ENCODE peak calls at places on chromosome 7, in six cellular contexts. R is Peyer's patch; S is heart right ventricle; J is small intestine; M is lower lobe of right lung; Y is naive thymus-derived CD4-positive, alpha-beta T cell. Q is an unnamed sample. For H3K27me3, the result is how much of the 10 kb centered on the place peaks cover.

GRCh38 chr7:24727165-24728120 is 29.8 kb downstream of the GSDME start:
- DNase-seq in R (peak), S (no peak), J (no peak), Y (no peak), M (no peak), Q (no peak)

GRCh38 chr7:114691605-114692004 is 230.3 kb upstream of the MDFIC start:
- DNase-seq in R (no peak), J (no peak), M (no peak), Y (no peak), S (no peak), Q (no peak)

GRCh38 chr7:15041226-15041625 is 138.7 kb upstream of the DGKB start:
- DNase-seq in J (no peak), R (no peak), M (no peak), S (no peak), Y (no peak), Q (no peak)

GRCh38 chr7:4461511-4461910 is 220.6 kb upstream of the FOXK1 start:
- DNase-seq in S (no peak), J (no peak), R (no peak), Y (no peak), M (no peak), Q (no peak)

GRCh38 chr7:41711283-41712064 is 8.6 kb upstream of the INHBA start:
- DNase-seq in J (peak), Y (no peak), M (peak), S (no peak), R (no peak), Q (no peak)

GRCh38 chr7:41969713-41970112 is 266.8 kb upstream of the INHBA start:
- DNase-seq in M (no peak), Y (no peak), J (no peak), S (no peak), R (no peak), Q (no peak)

GRCh38 chr7:77913977-77914607 is 115.5 kb downstream of the PHTF2 start:
- DNase-seq in S (no peak), Y (no peak), J (no peak), R (no peak), M (no peak), Q (no peak)

GRCh38 chr7:28686418-28686800 is 271.7 kb downstream of the TRIL start:
- DNase-seq in J (no peak), R (no peak), M (no peak), S (no peak), Y (no peak), Q (peak)

GRCh38 chr7:111364413-111364812 is 197.9 kb downstream of the IMMP2L start:
- DNase-seq in Y (no peak), R (no peak), M (no peak), J (no peak), S (no peak), Q (no peak)

GRCh38 chr7:116552616-116553015 is 27.8 kb downstream of the CAV1 start:
- DNase-seq in Y (no peak), M (no peak), R (no peak), S (no peak), J (no peak), Q (no peak)

GRCh38 chr7:67843001-67843400 is 846.4 kb downstream of the TYW1 start:
- DNase-seq in R (no peak), J (no peak), S (no peak), Y (no peak), M (no peak), Q (no peak)

GRCh38 chr7:63067897-63068585 is 930.6 kb upstream of the ZNF722 start:
- DNase-seq in J (no peak), Y (no peak), S (peak), R (no peak), M (no peak), Q (no peak)

GRCh38 chr7:97871659-97872024 is 566 bp downstream of the ASNS start:
- DNase-seq in J (peak), M (no peak), R (peak), Y (peak), S (no peak), Q (no peak)

GRCh38 chr7:2476776-2477446 is 713 bp upstream of the GRIFIN start:
- DNase-seq in R (no peak), Y (no peak), S (no peak), J (no peak), M (no peak), Q (no peak)

GRCh38 chr7:40876604-40877003 is 741.8 kb downstream of the SUGCT start:
- DNase-seq in R (no peak), J (no peak), M (no peak), Y (no peak), S (no peak), Q (no peak)

GRCh38 chr7:142703655-142704310 is 45.5 kb upstream of the PRSS1 start:
- DNase-seq in J (no peak), M (no peak), Y (no peak), R (no peak), S (no peak), Q (no peak)

GRCh38 chr7:38929460-38930171 is 20.6 kb upstream of the VPS41 start:
- DNase-seq in M (peak), R (no peak), J (no peak), Y (no peak), S (no peak), Q (peak)

GRCh38 chr7:34838329-34838728 is 180.3 kb downstream of the NPSR1 start:
- DNase-seq in M (no peak), Y (no peak), S (no peak), J (no peak), R (no peak), Q (no peak)

GRCh38 chr7:101410743-101411476 is 48.2 kb downstream of the COL26A1 start:
- DNase-seq in R (no peak), S (peak), Y (no peak), M (peak), J (no peak), Q (no peak)

GRCh38 chr7:139099181-139099947 is 10.2 kb downstream of the ZC3HAV1 start:
- DNase-seq in Y (no peak), J (no peak), S (no peak), R (no peak), M (no peak), Q (no peak)

GRCh38 chr7:44392618-44393010 is 67.2 kb upstream of the CAMK2B start:
- DNase-seq in M (no peak), J (no peak), Y (no peak), R (no peak), S (no peak), Q (no peak)

GRCh38 chr7:104966022-104966421 is 48.0 kb upstream of the KMT2E start:
- DNase-seq in R (no peak), M (no peak), Y (no peak), J (no peak), S (no peak), Q (no peak)

GRCh38 chr7:55571534-55572377 is 546 bp downstream of the VOPP1 start:
- DNase-seq in M (peak), Y (peak), R (peak), J (peak), S (peak), Q (no peak)

GRCh38 chr7:32881074-32881982 is 10.2 kb downstream of the KBTBD2 start:
- DNase-seq in M (no peak), J (no peak), S (no peak), R (no peak), Y (no peak), Q (no peak)

GRCh38 chr7:36986429-36987362 is 262.4 kb upstream of the AOAH start:
- DNase-seq in M (peak), R (peak), Y (no peak), J (peak), S (peak), Q (no peak)

GRCh38 chr7:144391823-144392255 is 11.7 kb downstream of the NOBOX start:
- DNase-seq in S (no peak), M (no peak), Y (peak), J (peak), R (no peak), Q (no peak)

GRCh38 chr7:103811315-103811714 is 178.1 kb downstream of the RELN start:
- DNase-seq in Y (no peak), S (no peak), J (no peak), M (no peak), R (no peak), Q (no peak)

GRCh38 chr7:69414555-69414954 is 183.7 kb upstream of the AUTS2 start:
- DNase-seq in S (no peak), M (no peak), J (no peak), Y (no peak), R (no peak), Q (no peak)

GRCh38 chr7:18667466-18667865 is 171.9 kb downstream of the HDAC9 start:
- DNase-seq in S (no peak), Y (no peak), M (no peak), R (no peak), J (no peak), Q (peak)

GRCh38 chr7:152663101-152663740 is 12.7 kb downstream of the XRCC2 start:
- DNase-seq in Y (no peak), R (no peak), J (no peak), S (no peak), M (no peak), Q (no peak)

GRCh38 chr7:80967536-80968297 is 48.9 kb upstream of the SEMA3C start:
- DNase-seq in S (no peak), R (no peak), Y (no peak), J (no peak), M (no peak), Q (no peak)

GRCh38 chr7:98458090-98458875 is 57.4 kb upstream of the BAIAP2L1 start:
- DNase-seq in R (no peak), M (no peak), J (no peak), S (no peak), Y (no peak), Q (no peak)

GRCh38 chr7:30115709-30116297 is 19.0 kb upstream of the MTURN start:
- DNase-seq in S (no peak), Y (no peak), J (no peak), R (no peak), M (no peak), Q (no peak)

GRCh38 chr7:43461349-43462024 is 121.4 kb upstream of the STK17A start:
- DNase-seq in M (no peak), S (no peak), J (no peak), R (no peak), Y (no peak), Q (no peak)

GRCh38 chr7:73995330-73995729 is 32.6 kb upstream of the ELN start:
- DNase-seq in Y (no peak), S (no peak), M (no peak), J (no peak), R (no peak), Q (no peak)

GRCh38 chr7:477626-478220 is 41.9 kb downstream of the PDGFA start:
- DNase-seq in R (no peak), J (no peak), S (no peak), Y (no peak), M (no peak), Q (no peak)

GRCh38 chr7:44148961-44149550 is 7.9 kb upstream of the MYL7 start:
- DNase-seq in M (no peak), Y (no peak), S (no peak), R (no peak), J (no peak), Q (no peak)

GRCh38 chr7:101560856-101561255 is 68.2 kb downstream of the MYL10 start:
- DNase-seq in M (no peak), S (no peak), R (no peak), J (no peak), Y (no peak), Q (no peak)

GRCh38 chr7:55253188-55253587 is 111.9 kb upstream of the LANCL2 start:
- DNase-seq in Y (no peak), J (no peak), M (no peak), R (no peak), S (no peak), Q (no peak)

GRCh38 chr7:150877545-150877944 is 25.2 kb downstream of the AOC1 start:
- DNase-seq in Y (no peak), M (no peak), J (no peak), S (no peak), R (no peak), Q (no peak)

DNA sequence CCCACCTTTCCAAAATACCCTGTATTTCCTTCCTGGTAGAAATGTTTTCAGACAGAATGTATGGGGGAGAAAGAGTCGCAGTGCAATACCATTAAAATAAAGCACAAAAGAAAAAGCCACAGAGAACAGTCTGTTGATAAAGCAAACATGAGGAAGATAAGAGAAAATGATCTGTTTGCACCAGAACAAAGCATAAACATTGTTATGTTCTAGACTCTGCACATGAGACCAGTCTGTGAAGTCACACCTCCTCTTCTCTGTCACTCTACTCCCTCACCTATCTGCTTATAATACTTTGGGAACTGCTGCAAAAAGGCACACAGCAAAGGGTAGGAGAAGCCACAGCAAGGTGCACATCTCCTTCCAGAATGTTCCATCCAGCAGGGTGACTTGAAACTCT is 67.2 kb upstream of the LRGUK start:
- DNase-seq in M (no peak), S (no peak), Y (no peak), J (no peak), R (no peak), Q (no peak)
- H3K27me3 ChIP-seq in M (under half), S (under half), Y (under half), J (under half), R (under half), Q (under half)

GRCh38 chr7:27101906-27102577 is 441 bp downstream of the HOXA2 start:
- DNase-seq in S (no peak), M (no peak), J (no peak), Y (no peak), R (no peak), Q (no peak)
- H3K4me3 ChIP-seq in S (no peak), M (peak), J (peak), Y (no peak), R (peak), Q (peak)

GRCh38 chr7:129786825-129787563 is 165.8 kb downstream of the UBE2H start:
- DNase-seq in Y (no peak), M (no peak), S (no peak), J (no peak), R (no peak), Q (no peak)

GRCh38 chr7:129784783-129785456 is 167.8 kb downstream of the UBE2H start:
- DNase-seq in M (no peak), J (peak), S (no peak), Y (no peak), R (peak), Q (no peak)

GRCh38 chr7:129784437-129784782 is 168.3 kb downstream of the UBE2H start:
- DNase-seq in R (no peak), Y (no peak), S (no peak), M (no peak), J (no peak), Q (no peak)

GRCh38 chr7:129785457-129786178 is 167.1 kb downstream of the UBE2H start:
- DNase-seq in Y (no peak), R (no peak), S (no peak), M (no peak), J (no peak), Q (no peak)

DNA sequence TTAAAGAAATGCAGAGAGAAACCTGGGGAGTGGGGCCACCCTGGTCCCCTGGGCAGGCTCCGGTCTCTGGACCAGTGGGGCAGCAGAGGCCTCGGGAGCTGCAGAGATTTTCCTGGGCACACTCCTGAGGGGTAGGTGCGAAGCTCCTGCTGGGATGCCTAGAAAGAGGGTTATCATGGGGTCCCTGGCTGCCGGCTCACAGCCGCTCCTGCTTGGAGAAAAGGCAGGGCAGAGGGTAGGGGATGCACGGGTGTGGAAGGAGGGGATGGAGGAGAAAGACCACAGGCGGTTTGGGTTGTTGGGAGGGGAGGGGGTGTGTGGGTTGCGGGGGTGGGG is 166.6 kb downstream of the UBE2H start:
- DNase-seq in J (no peak), M (no peak), Y (no peak), R (no peak), S (no peak), Q (no peak)
- H3K27me3 ChIP-seq in J (under half), M (half or more), Y (under half), R (under half), S (half or more), Q (half or more)

DNA sequence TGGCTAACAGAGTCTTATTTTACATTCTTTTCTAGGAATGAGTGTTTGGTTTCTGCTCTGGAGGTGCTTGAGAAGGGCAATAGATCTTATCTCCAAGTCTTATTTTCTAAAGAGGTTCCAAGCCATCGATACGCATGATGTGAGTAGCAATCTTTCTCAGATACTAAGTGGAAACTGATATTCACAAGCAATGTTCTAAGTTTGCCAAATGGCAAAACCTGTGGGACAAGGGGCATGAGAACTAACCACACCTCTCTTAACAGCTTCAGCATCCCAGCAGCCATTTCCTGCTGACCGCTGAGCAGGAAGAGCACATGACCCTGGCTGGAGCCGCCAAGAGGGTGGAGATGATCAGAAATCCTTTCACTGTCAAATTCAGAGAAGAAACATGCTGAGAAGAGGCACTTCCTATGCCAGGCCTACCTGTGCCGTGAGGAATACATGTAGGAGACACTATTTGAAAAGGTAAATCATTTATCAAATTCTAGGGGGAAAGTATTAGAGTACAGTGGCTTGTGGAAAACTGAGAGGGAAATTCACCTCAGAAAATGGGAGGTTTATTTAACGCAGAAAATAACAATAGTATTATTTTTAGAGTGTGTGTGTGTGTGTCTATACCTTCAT is 35.2 kb downstream of the CCDC71L start:
- DNase-seq in S (peak), Y (no peak), J (no peak), M (no peak), R (no peak), Q (no peak)
- H3K4me3 ChIP-seq in S (no peak), Y (no peak), J (no peak), M (no peak), R (no peak), Q (no peak)

GRCh38 chr7:100351657-100352058 is 6.3 kb upstream of the PILRB start:
- DNase-seq in M (no peak), J (no peak), R (no peak), Y (no peak), S (no peak), Q (no peak)
- H3K27me3 ChIP-seq in M (under half), J (under half), R (under half), Y (under half), S (under half), Q (under half)

Q was measured in kidney epithelial cell.